ENCODE peak calls at places on chromosomes 12 and 14, in six cellular contexts. S is stimulated activated CD4-positive, alpha-beta T cell treated with anti-CD3 and anti-CD28 coated beads, Interleukin-4, amount 100 ng/mL, for 1 hour; V is substantia nigra; E is activated gamma-delta T cell treated with anti-CD3 and anti-CD28 coated beads, Interleukin-2, amount 50 U/mL, for 16 hours; M is HCEC 1CT; X is anterior cingulate cortex. Z is an unnamed sample.

GRCh38 chr14:58793096-58793740 is 155.5 kb downstream of the DACT1 start:
- DNase-seq in S (no peak), E (no peak), M (peak), X (no peak), V (no peak), Z (no peak)

GRCh38 chr14:30221546-30221945 is 293.9 kb upstream of the PRKD1 start:
- DNase-seq in S (no peak), X (no peak), E (no peak), V (no peak), M (no peak), Z (no peak)

GRCh38 chr14:56199095-56199975 is 81.1 kb downstream of the PELI2 start:
- DNase-seq in M (peak), S (no peak), X (no peak), E (no peak), V (no peak), Z (peak)

GRCh38 chr14:104263671-104264358 is 125.4 kb downstream of the KIF26A start:
- DNase-seq in X (no peak), V (no peak), E (no peak), M (no peak), S (no peak), Z (no peak)

GRCh38 chr12:38625306-38625705 is 280.1 kb downstream of the CPNE8 start:
- DNase-seq in V (no peak), M (no peak), X (no peak), E (no peak), S (no peak), Z (no peak)

GRCh38 chr14:92751819-92752218 is 3.4 kb upstream of the LGMN start:
- DNase-seq in X (no peak), E (no peak), M (no peak), S (no peak), V (no peak), Z (no peak)

GRCh38 chr14:23829736-23830474 is 123.7 kb upstream of the DHRS4 start:
- DNase-seq in X (no peak), M (peak), E (no peak), S (no peak), V (no peak), Z (peak)

GRCh38 chr14:23056257-23056955 is 914 bp downstream of the CDH24 start:
- DNase-seq in M (peak), S (peak), E (peak), X (no peak), V (no peak), Z (no peak)

GRCh38 chr14:104665663-104666522 is 23.5 kb upstream of the INF2 start:
- DNase-seq in M (no peak), X (peak), S (peak), E (peak), V (peak), Z (no peak)

GRCh38 chr14:73457935-73458218 is 469 bp downstream of the NUMB start:
- DNase-seq in X (no peak), E (no peak), S (peak), M (no peak), V (no peak), Z (no peak)

GRCh38 chr12:47900480-47901129 is 4.2 kb downstream of the VDR start:
- DNase-seq in S (no peak), E (no peak), X (no peak), V (no peak), M (no peak), Z (no peak)

Z was measured in glomerular endothelial cell.